ENCODE peak calls at places on chromosomes 1 and 21, in seven cellular contexts. Y is CD8-positive, alpha-beta T cell; Q is lung; D is lower lobe of right lung; J is fibroblast of lung; P is pancreas; V is neuronal stem cell. H is an unnamed sample.

GRCh38 chr1:38052750-38053415 is 6.3 kb upstream of the POU3F1 start:
- DNase-seq in Y (peak; percentile 46), Q (no peak), D (no peak), J (no peak), P (no peak), V (no peak), H (no peak)

GRCh38 chr1:10399487-10399917 is 638 bp downstream of the PGD start:
- DNase-seq in Y (no peak), Q (no peak), D (peak; percentile 75), J (peak; percentile 35), P (no peak), V (no peak), H (no peak)

GRCh38 chr1:145961425-145962156 is 2.8 kb downstream of the ANKRD34A start:
- DNase-seq in Y (peak; percentile 47), Q (no peak), D (peak; percentile 71), J (no peak), P (no peak), V (no peak), H (no peak)

GRCh38 chr21:21715286-21715969 is 717.2 kb downstream of the NCAM2 start:
- DNase-seq in Y (no peak), Q (no peak), D (no peak), J (peak; percentile 57), P (no peak), V (no peak), H (no peak)

GRCh38 chr1:175002910-175003517 is 3.3 kb downstream of the CACYBP start:
- DNase-seq in Y (no peak), Q (no peak), D (no peak), J (no peak), P (no peak), V (no peak), H (no peak)

GRCh38 chr1:226891346-226891745 is 20.9 kb downstream of the PSEN2 start:
- DNase-seq in Y (no peak), Q (no peak), D (no peak), J (no peak), P (no peak), V (no peak), H (no peak)

GRCh38 chr1:204493145-204493881 is 1.3 kb downstream of the PIK3C2B start:
- DNase-seq in Y (peak; percentile 39), Q (peak; percentile 78), D (peak; percentile 81), J (peak; percentile 93), P (peak; percentile 73), V (no peak), H (no peak)

GRCh38 chr1:164559342-164560070 is 522 bp downstream of the PBX1 start:
- DNase-seq in Y (no peak), Q (peak; percentile 39), D (peak; percentile 51), J (no peak), P (peak; percentile 38), V (peak; percentile 73), H (peak; percentile 54)

GRCh38 chr1:78005755-78006154 is 1.0 kb downstream of the DNAJB4 start:
- DNase-seq in Y (no peak), Q (no peak), D (no peak), J (peak; percentile 97), P (no peak), V (no peak), H (no peak)

GRCh38 chr1:9589144-9589718 is 520 bp downstream of the TMEM201 start:
- DNase-seq in Y (peak; percentile 49), Q (peak; percentile 28), D (peak; percentile 44), J (peak; percentile 37), P (no peak), V (no peak), H (no peak)

GRCh38 chr21:45887121-45887611 is 94.4 kb upstream of the COL6A1 start:
- DNase-seq in Y (no peak), Q (no peak), D (no peak), J (peak; percentile 50), P (no peak), V (no peak), H (no peak)

GRCh38 chr21:34933609-34934345 is 115.3 kb downstream of the RUNX1 start:
- DNase-seq in Y (peak; percentile 54), Q (no peak), D (no peak), J (no peak), P (no peak), V (no peak), H (no peak)

GRCh38 chr21:36717901-36718465 is 19.1 kb downstream of the SIM2 start:
- DNase-seq in Y (no peak), Q (no peak), D (no peak), J (no peak), P (no peak), V (no peak), H (no peak)

GRCh38 chr1:86924324-86924960 is 10.0 kb downstream of the HS2ST1 start:
- DNase-seq in Y (no peak), Q (no peak), D (no peak), J (no peak), P (no peak), V (no peak), H (no peak)
- H3K9me3 ChIP-seq in Y (no peaks in the 10 kb centered on the region), Q (peaks cover 6% of the 10 kb centered on the region), D (peaks cover 5% of the 10 kb centered on the region), J (no peaks in the 10 kb centered on the region), P (no peaks in the 10 kb centered on the region), V (peaks cover 55% of the 10 kb centered on the region), H (peaks cover 52% of the 10 kb centered on the region)

DNA sequence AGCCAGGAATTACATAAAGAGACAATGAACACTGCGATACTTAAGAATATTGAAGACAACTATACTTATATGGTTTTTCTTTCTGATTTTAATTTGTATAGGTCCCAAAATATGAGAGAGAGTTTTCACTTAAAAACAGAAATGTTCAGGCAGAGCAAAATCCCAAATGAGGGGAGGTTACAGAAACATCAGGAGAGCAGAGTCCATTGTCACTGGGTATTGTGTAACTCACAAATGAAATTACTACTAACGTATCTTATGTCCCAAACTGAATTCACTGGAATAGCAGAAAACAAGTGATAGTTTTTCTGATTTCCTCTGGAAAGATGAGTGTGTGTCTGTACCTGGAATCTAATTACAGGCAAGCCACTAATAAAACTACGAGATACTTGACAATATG is 522.4 kb downstream of the ADGRL2 start:
- DNase-seq in Y (no peak), Q (no peak), D (no peak), J (no peak), P (no peak), V (no peak), H (no peak)
- H3K9me3 ChIP-seq in Y (no peaks in the 10 kb centered on the region), Q (no peaks in the 10 kb centered on the region), D (no peaks in the 10 kb centered on the region), J (no peaks in the 10 kb centered on the region), P (no peaks in the 10 kb centered on the region), V (no peaks in the 10 kb centered on the region), H (no peaks in the 10 kb centered on the region)

GRCh38 chr21:38223893-38224540 is 32.8 kb upstream of the KCNJ15 start:
- DNase-seq in Y (no peak), Q (no peak), D (no peak), J (peak; percentile 58), P (no peak), V (peak; percentile 49), H (peak; percentile 28)
- H3K9me3 ChIP-seq in Y (peaks cover 7% of the 10 kb centered on the region), Q (peaks cover 13% of the 10 kb centered on the region), D (peaks cover 37% of the 10 kb centered on the region), J (no peaks in the 10 kb centered on the region), P (no peaks in the 10 kb centered on the region), V (peaks cover 4% of the 10 kb centered on the region), H (peaks cover 83% of the 10 kb centered on the region)

GRCh38 chr1:94863919-94864318 is 43.8 kb downstream of the SLC44A3 start:
- DNase-seq in Y (no peak), Q (peak; percentile 67), D (no peak), J (peak; percentile 88), P (peak; percentile 71), V (no peak), H (no peak)

GRCh38 chr1:94864821-94865220 is 44.7 kb downstream of the SLC44A3 start:
- DNase-seq in Y (no peak), Q (no peak), D (no peak), J (peak; percentile 65), P (peak; percentile 44), V (no peak), H (no peak)

GRCh38 chr1:94863297-94863911 is 43.2 kb downstream of the SLC44A3 start:
- DNase-seq in Y (no peak), Q (no peak), D (no peak), J (peak; percentile 82), P (no peak), V (no peak), H (no peak)

GRCh38 chr1:94865369-94865768 is 45.2 kb downstream of the SLC44A3 start:
- DNase-seq in Y (no peak), Q (no peak), D (no peak), J (peak; percentile 72), P (peak; percentile 36), V (no peak), H (no peak)

GRCh38 chr1:94862718-94863117 is 42.6 kb downstream of the SLC44A3 start:
- DNase-seq in Y (no peak), Q (no peak), D (no peak), J (no peak), P (no peak), V (no peak), H (no peak)
- H3K9me3 ChIP-seq in Y (no peaks in the 10 kb centered on the region), Q (no peaks in the 10 kb centered on the region), D (no peaks in the 10 kb centered on the region), J (no peaks in the 10 kb centered on the region), P (no peaks in the 10 kb centered on the region), V (no peaks in the 10 kb centered on the region), H (no peaks in the 10 kb centered on the region)

GRCh38 chr1:180662709-180663108 is 30.9 kb downstream of the XPR1 start:
- DNase-seq in Y (no peak), Q (no peak), D (no peak), J (no peak), P (no peak), V (no peak), H (no peak)
- H3K9me3 ChIP-seq in Y (peaks cover 6% of the 10 kb centered on the region), Q (peaks cover 2% of the 10 kb centered on the region), D (peaks cover 36% of the 10 kb centered on the region), J (no peaks in the 10 kb centered on the region), P (no peaks in the 10 kb centered on the region), V (peaks cover 65% of the 10 kb centered on the region), H (peaks cover 19% of the 10 kb centered on the region)

H was measured in NT2/D1.